ENCODE peak calls at places on chromosomes 1 and 21, in four cellular contexts. R is HT1080, E is BE2C, B is heart right ventricle. C is an unnamed sample.

GRCh38 chr1:31938184-31938975 is at the start of gene PTP4A2:
- DNase-seq in R (peak; percentile 90), E (peak; percentile 88), B (peak; percentile 94), C (peak; percentile 95)

GRCh38 chr1:46549697-46550681 is 1.5 kb downstream of the KNCN start:
- DNase-seq in R (peak; percentile 39), E (peak; percentile 48), B (no peak), C (no peak)

GRCh38 chr1:235298772-235299513 is 29.0 kb downstream of the ARID4B start:
- DNase-seq in R (no peak), E (no peak), B (no peak), C (peak; percentile 43)

GRCh38 chr1:19272064-19272463 is 16.5 kb downstream of the AKR7A3 start:
- DNase-seq in R (no peak), E (no peak), B (no peak), C (no peak)

GRCh38 chr1:216617081-216617480 is 106.1 kb downstream of the ESRRG start:
- DNase-seq in R (no peak), E (no peak), B (no peak), C (no peak)

GRCh38 chr1:46941135-46941694 is at the start of gene CYP4A11:
- DNase-seq in R (no peak), E (no peak), B (no peak), C (no peak)

GRCh38 chr1:77926561-77927357 is 38.3 kb downstream of the NEXN start:
- DNase-seq in R (no peak), E (no peak), B (no peak), C (no peak)

GRCh38 chr1:239538244-239538988 is 152.0 kb downstream of the CHRM3 start:
- DNase-seq in R (no peak), E (no peak), B (no peak), C (no peak)

GRCh38 chr1:210418863-210419641 is 90.3 kb downstream of the HHAT start:
- DNase-seq in R (no peak), E (no peak), B (no peak), C (no peak)

GRCh38 chr21:36610201-36610600 is 88.7 kb upstream of the SIM2 start:
- DNase-seq in R (no peak), E (no peak), B (no peak), C (no peak)

GRCh38 chr1:31760422-31760900 is 3.7 kb downstream of the ADGRB2 start:
- DNase-seq in R (no peak), E (no peak), B (no peak), C (no peak)

GRCh38 chr21:34202553-34203332 is 129.4 kb downstream of the MRPS6 start:
- DNase-seq in R (no peak), E (peak; percentile 24), B (peak; percentile 38), C (no peak)

GRCh38 chr1:167431261-167431908 is 86.9 kb downstream of the CD247 start:
- DNase-seq in R (no peak), E (no peak), B (no peak), C (no peak)

GRCh38 chr1:205430631-205431305 is 8.9 kb upstream of the LEMD1 start:
- DNase-seq in R (no peak), E (no peak), B (peak; percentile 60), C (peak; percentile 67)

GRCh38 chr1:203017061-203017460 is 9.2 kb upstream of the PPFIA4 start:
- DNase-seq in R (no peak), E (no peak), B (no peak), C (no peak)

GRCh38 chr21:36203603-36203889 is 46.9 kb downstream of the DOP1B start:
- DNase-seq in R (peak; percentile 91), E (no peak), B (no peak), C (peak; percentile 61)

GRCh38 chr1:25183126-25183980 is 48.9 kb downstream of the SYF2 start:
- DNase-seq in R (no peak), E (no peak), B (no peak), C (no peak)

C was measured in body of pancreas.